ENCODE peak calls at places on chromosomes 3 and 15, in nine cellular contexts. B is GM20000; F is NCI-H2029; Y is DMS 273 treated with DMSO at 0.1 percent for 48 hours; V is NCI-H460; J is dorsolateral prefrontal cortex; C is Caki2; Z is CD4-positive, alpha-beta T cell; K is CD8-positive, alpha-beta T cell. O is an unnamed sample.

GRCh38 chr3:192501427-192501826 is 225.9 kb downstream of the FGF12 start:
- DNase-seq in B (no peak), F (no peak), Y (no peak), V (no peak), J (no peak), C (no peak), Z (no peak), K (no peak), O (no peak)

GRCh38 chr3:127409421-127410136 is 121.7 kb upstream of the PRR20G start:
- DNase-seq in B (no peak), F (no peak), Y (no peak), V (no peak), J (no peak), C (no peak), Z (no peak), K (no peak), O (no peak)

GRCh38 chr15:65386886-65387285 is 9.1 kb upstream of the IGDCC3 start:
- DNase-seq in B (no peak), F (no peak), Y (no peak), V (no peak), J (no peak), C (no peak), Z (no peak), K (no peak), O (no peak)

GRCh38 chr3:14374444-14374883 is 27.9 kb upstream of the SLC6A6 start:
- DNase-seq in B (no peak), F (no peak), Y (no peak), V (no peak), J (no peak), C (peak), Z (no peak), K (no peak), O (no peak)

GRCh38 chr15:89402406-89402805 is 67.8 kb upstream of the POLG start:
- DNase-seq in B (no peak), F (no peak), Y (no peak), V (no peak), J (no peak), C (no peak), Z (no peak), K (no peak), O (no peak)

GRCh38 chr3:10438902-10439610 is 66.3 kb downstream of the ATP2B2 start:
- DNase-seq in B (no peak), F (no peak), Y (no peak), V (no peak), J (no peak), C (no peak), Z (no peak), K (no peak), O (no peak)

GRCh38 chr3:115475178-115476041 is 147.9 kb upstream of the GAP43 start:
- DNase-seq in B (no peak), F (no peak), Y (no peak), V (no peak), J (no peak), C (no peak), Z (no peak), K (no peak), O (no peak)

GRCh38 chr15:59364238-59364637 is 8.4 kb downstream of the MYO1E start:
- DNase-seq in B (no peak), F (no peak), Y (no peak), V (no peak), J (no peak), C (no peak), Z (no peak), K (no peak), O (no peak)

GRCh38 chr3:174431717-174432116 is 427.4 kb upstream of the NAALADL2 start:
- DNase-seq in B (no peak), F (no peak), Y (no peak), V (no peak), J (no peak), C (no peak), Z (no peak), K (no peak), O (no peak)

GRCh38 chr15:57033715-57034439 is 115.4 kb downstream of the TCF12 start:
- DNase-seq in B (no peak), F (peak), Y (no peak), V (no peak), J (no peak), C (no peak), Z (no peak), K (no peak), O (no peak)

GRCh38 chr3:14425574-14426304 is 23.3 kb downstream of the SLC6A6 start:
- DNase-seq in B (no peak), F (peak), Y (no peak), V (no peak), J (no peak), C (no peak), Z (peak), K (peak), O (no peak)